ENCODE peak calls at places on chromosome 7, in four cellular contexts. One of them, this sample, is unnamed.

GRCh38 chr7:34107306-34107705 is 202.0 kb downstream of the BMPER start:
- DNase-seq in COR-L47: no peak
- DNase-seq in activated T-helper 1 cell treated with anti-CD3 and anti-CD28 coated beads, Interleukin-12 subunit alpha, Interleukin-12 subunit beta, Interleukin-2, Interleukin-4 antibody, amounts not matched to agents 30 ng/mL and 10 ng/mL and 1 ng/mL, durations not matched to agents 14 hours and 24 hours and 36 hours: no peak
- DNase-seq in KBM-7: no peak
- DNase-seq in this sample: no peak

GRCh38 chr7:165661-166369 is 26.6 kb upstream of the FAM20C start:
- DNase-seq in COR-L47: no peak
- DNase-seq in activated T-helper 1 cell treated with anti-CD3 and anti-CD28 coated beads, Interleukin-12 subunit alpha, Interleukin-12 subunit beta, Interleukin-2, Interleukin-4 antibody, amounts not matched to agents 30 ng/mL and 10 ng/mL and 1 ng/mL, durations not matched to agents 14 hours and 24 hours and 36 hours: no peak
- DNase-seq in KBM-7: no peak
- DNase-seq in this sample: no peak

GRCh38 chr7:77248154-77248553 is 48.5 kb upstream of the FGL2 start:
- DNase-seq in COR-L47: no peak
- DNase-seq in activated T-helper 1 cell treated with anti-CD3 and anti-CD28 coated beads, Interleukin-12 subunit alpha, Interleukin-12 subunit beta, Interleukin-2, Interleukin-4 antibody, amounts not matched to agents 30 ng/mL and 10 ng/mL and 1 ng/mL, durations not matched to agents 14 hours and 24 hours and 36 hours: no peak
- DNase-seq in KBM-7: no peak
- DNase-seq in this sample: no peak

GRCh38 chr7:113819474-113819873 is 99.3 kb downstream of the PPP1R3A start:
- DNase-seq in COR-L47: no peak
- DNase-seq in activated T-helper 1 cell treated with anti-CD3 and anti-CD28 coated beads, Interleukin-12 subunit alpha, Interleukin-12 subunit beta, Interleukin-2, Interleukin-4 antibody, amounts not matched to agents 30 ng/mL and 10 ng/mL and 1 ng/mL, durations not matched to agents 14 hours and 24 hours and 36 hours: no peak
- DNase-seq in KBM-7: no peak
- DNase-seq in this sample: no peak

GRCh38 chr7:46932656-46933424 is 649.1 kb downstream of the TNS3 start:
- DNase-seq in COR-L47: no peak
- DNase-seq in activated T-helper 1 cell treated with anti-CD3 and anti-CD28 coated beads, Interleukin-12 subunit alpha, Interleukin-12 subunit beta, Interleukin-2, Interleukin-4 antibody, amounts not matched to agents 30 ng/mL and 10 ng/mL and 1 ng/mL, durations not matched to agents 14 hours and 24 hours and 36 hours: no peak
- DNase-seq in KBM-7: no peak
- DNase-seq in this sample: no peak

GRCh38 chr7:152664636-152665035 is 11.3 kb downstream of the XRCC2 start:
- DNase-seq in COR-L47: no peak
- DNase-seq in activated T-helper 1 cell treated with anti-CD3 and anti-CD28 coated beads, Interleukin-12 subunit alpha, Interleukin-12 subunit beta, Interleukin-2, Interleukin-4 antibody, amounts not matched to agents 30 ng/mL and 10 ng/mL and 1 ng/mL, durations not matched to agents 14 hours and 24 hours and 36 hours: no peak
- DNase-seq in KBM-7: no peak
- DNase-seq in this sample: no peak

GRCh38 chr7:151844080-151844827 is 32.7 kb downstream of the PRKAG2 start:
- DNase-seq in COR-L47: no peak
- DNase-seq in activated T-helper 1 cell treated with anti-CD3 and anti-CD28 coated beads, Interleukin-12 subunit alpha, Interleukin-12 subunit beta, Interleukin-2, Interleukin-4 antibody, amounts not matched to agents 30 ng/mL and 10 ng/mL and 1 ng/mL, durations not matched to agents 14 hours and 24 hours and 36 hours: no peak
- DNase-seq in KBM-7: no peak
- DNase-seq in this sample: no peak

GRCh38 chr7:149787428-149788299 is 14.3 kb upstream of the ZNF467 start:
- DNase-seq in COR-L47: no peak
- DNase-seq in activated T-helper 1 cell treated with anti-CD3 and anti-CD28 coated beads, Interleukin-12 subunit alpha, Interleukin-12 subunit beta, Interleukin-2, Interleukin-4 antibody, amounts not matched to agents 30 ng/mL and 10 ng/mL and 1 ng/mL, durations not matched to agents 14 hours and 24 hours and 36 hours: no peak
- DNase-seq in KBM-7: peak; percentile 71
- DNase-seq in this sample: no peak

GRCh38 chr7:21023841-21024502 is 237.3 kb upstream of the SP8 start:
- DNase-seq in COR-L47: no peak
- DNase-seq in activated T-helper 1 cell treated with anti-CD3 and anti-CD28 coated beads, Interleukin-12 subunit alpha, Interleukin-12 subunit beta, Interleukin-2, Interleukin-4 antibody, amounts not matched to agents 30 ng/mL and 10 ng/mL and 1 ng/mL, durations not matched to agents 14 hours and 24 hours and 36 hours: no peak
- DNase-seq in KBM-7: no peak
- DNase-seq in this sample: no peak

GRCh38 chr7:127995157-127995865 is 35.9 kb downstream of the LRRC4 start:
- DNase-seq in COR-L47: no peak
- DNase-seq in activated T-helper 1 cell treated with anti-CD3 and anti-CD28 coated beads, Interleukin-12 subunit alpha, Interleukin-12 subunit beta, Interleukin-2, Interleukin-4 antibody, amounts not matched to agents 30 ng/mL and 10 ng/mL and 1 ng/mL, durations not matched to agents 14 hours and 24 hours and 36 hours: no peak
- DNase-seq in KBM-7: no peak
- DNase-seq in this sample: no peak

GRCh38 chr7:52555805-52556204 is 479.6 kb upstream of the POM121L12 start:
- DNase-seq in COR-L47: no peak
- DNase-seq in activated T-helper 1 cell treated with anti-CD3 and anti-CD28 coated beads, Interleukin-12 subunit alpha, Interleukin-12 subunit beta, Interleukin-2, Interleukin-4 antibody, amounts not matched to agents 30 ng/mL and 10 ng/mL and 1 ng/mL, durations not matched to agents 14 hours and 24 hours and 36 hours: no peak
- DNase-seq in KBM-7: no peak
- DNase-seq in this sample: no peak

GRCh38 chr7:28755255-28755654 is 202.9 kb downstream of the TRIL start:
- DNase-seq in COR-L47: no peak
- DNase-seq in activated T-helper 1 cell treated with anti-CD3 and anti-CD28 coated beads, Interleukin-12 subunit alpha, Interleukin-12 subunit beta, Interleukin-2, Interleukin-4 antibody, amounts not matched to agents 30 ng/mL and 10 ng/mL and 1 ng/mL, durations not matched to agents 14 hours and 24 hours and 36 hours: no peak
- DNase-seq in KBM-7: no peak
- DNase-seq in this sample: no peak

GRCh38 chr7:3201306-3201705 is 99.7 kb upstream of the SDK1 start:
- DNase-seq in COR-L47: no peak
- DNase-seq in activated T-helper 1 cell treated with anti-CD3 and anti-CD28 coated beads, Interleukin-12 subunit alpha, Interleukin-12 subunit beta, Interleukin-2, Interleukin-4 antibody, amounts not matched to agents 30 ng/mL and 10 ng/mL and 1 ng/mL, durations not matched to agents 14 hours and 24 hours and 36 hours: no peak
- DNase-seq in KBM-7: no peak
- DNase-seq in this sample: no peak

GRCh38 chr7:43199333-43199732 is 86.9 kb downstream of the HECW1 start:
- DNase-seq in COR-L47: no peak
- DNase-seq in activated T-helper 1 cell treated with anti-CD3 and anti-CD28 coated beads, Interleukin-12 subunit alpha, Interleukin-12 subunit beta, Interleukin-2, Interleukin-4 antibody, amounts not matched to agents 30 ng/mL and 10 ng/mL and 1 ng/mL, durations not matched to agents 14 hours and 24 hours and 36 hours: no peak
- DNase-seq in KBM-7: no peak
- DNase-seq in this sample: no peak

GRCh38 chr7:143172354-143172753 is 10.9 kb upstream of the TAS2R39 start:
- DNase-seq in COR-L47: peak; percentile 29
- DNase-seq in activated T-helper 1 cell treated with anti-CD3 and anti-CD28 coated beads, Interleukin-12 subunit alpha, Interleukin-12 subunit beta, Interleukin-2, Interleukin-4 antibody, amounts not matched to agents 30 ng/mL and 10 ng/mL and 1 ng/mL, durations not matched to agents 14 hours and 24 hours and 36 hours: no peak
- DNase-seq in KBM-7: no peak
- DNase-seq in this sample: no peak

GRCh38 chr7:158910254-158911053 is 54.1 kb downstream of the DYNC2I1 start:
- DNase-seq in COR-L47: no peak
- DNase-seq in activated T-helper 1 cell treated with anti-CD3 and anti-CD28 coated beads, Interleukin-12 subunit alpha, Interleukin-12 subunit beta, Interleukin-2, Interleukin-4 antibody, amounts not matched to agents 30 ng/mL and 10 ng/mL and 1 ng/mL, durations not matched to agents 14 hours and 24 hours and 36 hours: no peak
- DNase-seq in KBM-7: no peak
- DNase-seq in this sample: no peak

GRCh38 chr7:18607025-18607424 is 111.5 kb downstream of the HDAC9 start:
- DNase-seq in COR-L47: no peak
- DNase-seq in activated T-helper 1 cell treated with anti-CD3 and anti-CD28 coated beads, Interleukin-12 subunit alpha, Interleukin-12 subunit beta, Interleukin-2, Interleukin-4 antibody, amounts not matched to agents 30 ng/mL and 10 ng/mL and 1 ng/mL, durations not matched to agents 14 hours and 24 hours and 36 hours: no peak
- DNase-seq in KBM-7: no peak
- DNase-seq in this sample: no peak

GRCh38 chr7:22269963-22270362 is 87.0 kb downstream of the RAPGEF5 start:
- DNase-seq in COR-L47: no peak
- DNase-seq in activated T-helper 1 cell treated with anti-CD3 and anti-CD28 coated beads, Interleukin-12 subunit alpha, Interleukin-12 subunit beta, Interleukin-2, Interleukin-4 antibody, amounts not matched to agents 30 ng/mL and 10 ng/mL and 1 ng/mL, durations not matched to agents 14 hours and 24 hours and 36 hours: no peak
- DNase-seq in KBM-7: no peak
- DNase-seq in this sample: no peak

GRCh38 chr7:44854644-44855364 is 6.9 kb upstream of the H2AZ2 start:
- DNase-seq in COR-L47: no peak
- DNase-seq in activated T-helper 1 cell treated with anti-CD3 and anti-CD28 coated beads, Interleukin-12 subunit alpha, Interleukin-12 subunit beta, Interleukin-2, Interleukin-4 antibody, amounts not matched to agents 30 ng/mL and 10 ng/mL and 1 ng/mL, durations not matched to agents 14 hours and 24 hours and 36 hours: no peak
- DNase-seq in KBM-7: no peak
- DNase-seq in this sample: no peak

This sample was measured in neural crest cell.